ENCODE peak calls at places on chromosomes 5 and 9, in ten cellular contexts. One of them, this sample, is unnamed.

GRCh38 chr9:129221233-129221632 is 43.2 kb upstream of the IER5L start:
- DNase-seq in adrenal gland: peak; percentile 57
- DNase-seq in RPMI8226: peak; percentile 78
- DNase-seq in iris pigment epithelial cell: peak; percentile 16
- DNase-seq in CD4-positive, alpha-beta T cell: no peak
- DNase-seq in stimulated activated CD4-positive, alpha-beta T cell treated with anti-CD3 and anti-CD28 coated beads, Interleukin-1b, Interleukin-23, amount 100 ng/mL, for 24 hours: no peak
- DNase-seq in neural progenitor cell: no peak
- DNase-seq in amniotic stem cell: no peak
- DNase-seq in hepatocyte: no peak
- DNase-seq in BE2C: no peak
- DNase-seq in this sample: no peak

GRCh38 chr5:56851258-56851941 is 36.1 kb downstream of the MAP3K1 start:
- DNase-seq in adrenal gland: peak; percentile 48
- DNase-seq in RPMI8226: no peak
- DNase-seq in iris pigment epithelial cell: peak; percentile 61
- DNase-seq in CD4-positive, alpha-beta T cell: no peak
- DNase-seq in stimulated activated CD4-positive, alpha-beta T cell treated with anti-CD3 and anti-CD28 coated beads, Interleukin-1b, Interleukin-23, amount 100 ng/mL, for 24 hours: no peak
- DNase-seq in neural progenitor cell: no peak
- DNase-seq in amniotic stem cell: no peak
- DNase-seq in hepatocyte: peak; percentile 31
- DNase-seq in BE2C: no peak
- DNase-seq in this sample: no peak

GRCh38 chr5:134020188-134020587 is 15.4 kb upstream of the VDAC1 start:
- DNase-seq in adrenal gland: no peak
- DNase-seq in RPMI8226: no peak
- DNase-seq in iris pigment epithelial cell: no peak
- DNase-seq in CD4-positive, alpha-beta T cell: no peak
- DNase-seq in stimulated activated CD4-positive, alpha-beta T cell treated with anti-CD3 and anti-CD28 coated beads, Interleukin-1b, Interleukin-23, amount 100 ng/mL, for 24 hours: no peak
- DNase-seq in neural progenitor cell: no peak
- DNase-seq in amniotic stem cell: no peak
- DNase-seq in hepatocyte: peak; percentile 54
- DNase-seq in BE2C: no peak
- DNase-seq in this sample: no peak

GRCh38 chr5:151192626-151193025 is 31.3 kb downstream of the CCDC69 start:
- DNase-seq in adrenal gland: no peak
- DNase-seq in RPMI8226: no peak
- DNase-seq in iris pigment epithelial cell: no peak
- DNase-seq in CD4-positive, alpha-beta T cell: no peak
- DNase-seq in stimulated activated CD4-positive, alpha-beta T cell treated with anti-CD3 and anti-CD28 coated beads, Interleukin-1b, Interleukin-23, amount 100 ng/mL, for 24 hours: no peak
- DNase-seq in neural progenitor cell: no peak
- DNase-seq in amniotic stem cell: no peak
- DNase-seq in hepatocyte: no peak
- DNase-seq in BE2C: no peak
- DNase-seq in this sample: no peak

GRCh38 chr9:34452568-34452967 is 5.8 kb downstream of the FAM219A start:
- DNase-seq in adrenal gland: no peak
- DNase-seq in RPMI8226: no peak
- DNase-seq in iris pigment epithelial cell: no peak
- DNase-seq in CD4-positive, alpha-beta T cell: no peak
- DNase-seq in stimulated activated CD4-positive, alpha-beta T cell treated with anti-CD3 and anti-CD28 coated beads, Interleukin-1b, Interleukin-23, amount 100 ng/mL, for 24 hours: no peak
- DNase-seq in neural progenitor cell: no peak
- DNase-seq in amniotic stem cell: no peak
- DNase-seq in hepatocyte: no peak
- DNase-seq in BE2C: no peak
- DNase-seq in this sample: no peak

GRCh38 chr9:131334568-131335105 is 45.1 kb downstream of the PLPP7 start:
- DNase-seq in adrenal gland: no peak
- DNase-seq in RPMI8226: peak; percentile 39
- DNase-seq in iris pigment epithelial cell: peak; percentile 14
- DNase-seq in CD4-positive, alpha-beta T cell: no peak
- DNase-seq in stimulated activated CD4-positive, alpha-beta T cell treated with anti-CD3 and anti-CD28 coated beads, Interleukin-1b, Interleukin-23, amount 100 ng/mL, for 24 hours: no peak
- DNase-seq in neural progenitor cell: no peak
- DNase-seq in amniotic stem cell: no peak
- DNase-seq in hepatocyte: peak; percentile 46
- DNase-seq in BE2C: peak; percentile 76
- DNase-seq in this sample: no peak

GRCh38 chr9:128091571-128091970 is 23.5 kb downstream of the SLC25A25 start:
- DNase-seq in adrenal gland: no peak
- DNase-seq in RPMI8226: no peak
- DNase-seq in iris pigment epithelial cell: no peak
- DNase-seq in CD4-positive, alpha-beta T cell: no peak
- DNase-seq in stimulated activated CD4-positive, alpha-beta T cell treated with anti-CD3 and anti-CD28 coated beads, Interleukin-1b, Interleukin-23, amount 100 ng/mL, for 24 hours: no peak
- DNase-seq in neural progenitor cell: no peak
- DNase-seq in amniotic stem cell: no peak
- DNase-seq in hepatocyte: no peak
- DNase-seq in BE2C: no peak
- DNase-seq in this sample: no peak

GRCh38 chr9:89427621-89428221 is 70.2 kb downstream of the SEMA4D start:
- DNase-seq in adrenal gland: peak; percentile 66
- DNase-seq in RPMI8226: no peak
- DNase-seq in iris pigment epithelial cell: no peak
- DNase-seq in CD4-positive, alpha-beta T cell: peak; percentile 59
- DNase-seq in stimulated activated CD4-positive, alpha-beta T cell treated with anti-CD3 and anti-CD28 coated beads, Interleukin-1b, Interleukin-23, amount 100 ng/mL, for 24 hours: peak; percentile 72
- DNase-seq in neural progenitor cell: no peak
- DNase-seq in amniotic stem cell: no peak
- DNase-seq in hepatocyte: no peak
- DNase-seq in BE2C: no peak
- DNase-seq in this sample: no peak

GRCh38 chr9:108569624-108570023 is 286.2 kb downstream of the ACTL7B start:
- DNase-seq in adrenal gland: no peak
- DNase-seq in RPMI8226: no peak
- DNase-seq in iris pigment epithelial cell: peak; percentile 37
- DNase-seq in CD4-positive, alpha-beta T cell: no peak
- DNase-seq in stimulated activated CD4-positive, alpha-beta T cell treated with anti-CD3 and anti-CD28 coated beads, Interleukin-1b, Interleukin-23, amount 100 ng/mL, for 24 hours: no peak
- DNase-seq in neural progenitor cell: no peak
- DNase-seq in amniotic stem cell: peak; percentile 7
- DNase-seq in hepatocyte: peak; percentile 44
- DNase-seq in BE2C: peak; percentile 5
- DNase-seq in this sample: no peak